ENCODE peak calls at places on chromosome 10, in six cellular contexts. P, Y, V, K, C and J are unnamed samples.

GRCh38 chr10:14605231-14605925 is 169.3 kb downstream of the FAM107B start:
- DNase-seq in P (no peak), Y (no peak), V (no peak), K (no peak), C (peak; percentile 78), J (no peak)

GRCh38 chr10:73809061-73809818 is 2.2 kb downstream of the NDST2 start:
- DNase-seq in P (no peak), Y (no peak), V (no peak), K (no peak), C (no peak), J (no peak)

GRCh38 chr10:117240105-117240729 is 697 bp upstream of the SLC18A2 start:
- DNase-seq in P (no peak), Y (no peak), V (no peak), K (no peak), C (no peak), J (no peak)

GRCh38 chr10:74071151-74071550 is 73.2 kb downstream of the VCL start:
- DNase-seq in P (no peak), Y (no peak), V (no peak), K (no peak), C (peak; percentile 78), J (no peak)

GRCh38 chr10:69088801-69089501 is 1.0 kb downstream of the SRGN start:
- DNase-seq in P (no peak), Y (no peak), V (no peak), K (no peak), C (peak; percentile 78), J (no peak)

GRCh38 chr10:100859204-100859763 is 53.5 kb upstream of the SLF2 start:
- DNase-seq in P (no peak), Y (no peak), V (no peak), K (no peak), C (no peak), J (no peak)

GRCh38 chr10:4046030-4046429 is 261.0 kb upstream of the KLF6 start:
- DNase-seq in P (no peak), Y (no peak), V (no peak), K (no peak), C (no peak), J (no peak)

GRCh38 chr10:118234654-118235053 is 107.5 kb downstream of the FAM204A start:
- DNase-seq in P (no peak), Y (no peak), V (no peak), K (no peak), C (no peak), J (no peak)

GRCh38 chr10:48255722-48256121 is 18.8 kb downstream of the FRMPD2 start:
- DNase-seq in P (no peak), Y (no peak), V (no peak), K (peak; percentile 8), C (no peak), J (no peak)

GRCh38 chr10:71213127-71213616 is 802 bp downstream of the UNC5B start:
- DNase-seq in P (no peak), Y (peak; percentile 83), V (no peak), K (no peak), C (peak; percentile 74), J (no peak)

GRCh38 chr10:75508814-75509306 is 77.4 kb downstream of the LRMDA start:
- DNase-seq in P (no peak), Y (no peak), V (no peak), K (no peak), C (peak; percentile 50), J (no peak)

GRCh38 chr10:4453276-4453675 is 372.7 kb upstream of the AKR1E2 start:
- DNase-seq in P (no peak), Y (no peak), V (no peak), K (no peak), C (no peak), J (no peak)

GRCh38 chr10:93235686-93236085 is 162.0 kb downstream of the CYP26A1 start:
- DNase-seq in P (no peak), Y (no peak), V (no peak), K (no peak), C (peak; percentile 92), J (no peak)

GRCh38 chr10:85668522-85668921 is 698.1 kb downstream of the GRID1 start:
- DNase-seq in P (no peak), Y (no peak), V (no peak), K (no peak), C (no peak), J (no peak)

GRCh38 chr10:96257944-96258343 is 13.4 kb downstream of the BLNK start:
- DNase-seq in P (no peak), Y (no peak), V (no peak), K (no peak), C (no peak), J (no peak)

GRCh38 chr10:86688398-86688921 is 20.1 kb downstream of the LDB3 start:
- DNase-seq in P (no peak), Y (peak; percentile 64), V (peak; percentile 32), K (peak; percentile 70), C (peak; percentile 72), J (no peak)

GRCh38 chr10:111998728-111999127 is 184.8 kb downstream of the GPAM start:
- DNase-seq in P (no peak), Y (peak; percentile 57), V (no peak), K (no peak), C (no peak), J (no peak)

GRCh38 chr10:89814278-89814677 is 112.9 kb downstream of the KIF20B start:
- DNase-seq in P (no peak), Y (no peak), V (no peak), K (no peak), C (no peak), J (no peak)

GRCh38 chr10:46255696-46256355 is 31.0 kb upstream of the ANTXRL start:
- DNase-seq in P (no peak), Y (peak; percentile 79), V (peak; percentile 36), K (peak; percentile 51), C (peak; percentile 2), J (no peak)

GRCh38 chr10:29559996-29560395 is 74.8 kb downstream of the SVIL start:
- DNase-seq in P (no peak), Y (no peak), V (no peak), K (no peak), C (no peak), J (no peak)